ENCODE peak calls at places on chromosomes 4 and X, in seven cellular contexts. One of them, this sample, is unnamed.

GRCh38 chr4:109119852-109120251 is 182.6 kb downstream of the COL25A1 start:
- DNase-seq in HS-27A: no peak
- DNase-seq in activated CD4-positive, alpha-beta T cell treated with anti-CD3 and anti-CD28 coated beads, Interleukin-2, amount 50 U/mL, for 24 hours: no peak
- DNase-seq in GM23338: no peak
- DNase-seq in NCI-H1092 treated with DMSO at 0.1 percent for 48 hours: no peak
- DNase-seq in IMR-90: no peak
- DNase-seq in tibial artery: no peak
- DNase-seq in this sample: no peak

GRCh38 chr4:84606645-84607044 is 23.7 kb downstream of the CDS1 start:
- DNase-seq in NCI-H1092 treated with DMSO at 0.1 percent for 48 hours: no peak
- DNase-seq in HS-27A: no peak
- DNase-seq in IMR-90: no peak
- DNase-seq in activated CD4-positive, alpha-beta T cell treated with anti-CD3 and anti-CD28 coated beads, Interleukin-2, amount 50 U/mL, for 24 hours: no peak
- DNase-seq in GM23338: no peak
- DNase-seq in tibial artery: no peak
- DNase-seq in this sample: no peak

GRCh38 chrX:6813836-6814370 is 279.0 kb upstream of the VCX3A start:
- DNase-seq in IMR-90: no peak
- DNase-seq in NCI-H1092 treated with DMSO at 0.1 percent for 48 hours: no peak
- DNase-seq in tibial artery: no peak
- DNase-seq in activated CD4-positive, alpha-beta T cell treated with anti-CD3 and anti-CD28 coated beads, Interleukin-2, amount 50 U/mL, for 24 hours: no peak
- DNase-seq in HS-27A: no peak
- DNase-seq in GM23338: peak
- DNase-seq in this sample: no peak

GRCh38 chr4:66887061-66887460 is 658.2 kb downstream of the CENPC start:
- DNase-seq in HS-27A: no peak
- DNase-seq in GM23338: no peak
- DNase-seq in IMR-90: no peak
- DNase-seq in tibial artery: no peak
- DNase-seq in NCI-H1092 treated with DMSO at 0.1 percent for 48 hours: no peak
- DNase-seq in activated CD4-positive, alpha-beta T cell treated with anti-CD3 and anti-CD28 coated beads, Interleukin-2, amount 50 U/mL, for 24 hours: no peak
- DNase-seq in this sample: no peak

GRCh38 chrX:16433021-16433420 is 216.9 kb upstream of the S100G start:
- DNase-seq in activated CD4-positive, alpha-beta T cell treated with anti-CD3 and anti-CD28 coated beads, Interleukin-2, amount 50 U/mL, for 24 hours: no peak
- DNase-seq in NCI-H1092 treated with DMSO at 0.1 percent for 48 hours: no peak
- DNase-seq in GM23338: no peak
- DNase-seq in IMR-90: no peak
- DNase-seq in tibial artery: no peak
- DNase-seq in HS-27A: no peak
- DNase-seq in this sample: no peak

GRCh38 chrX:9858080-9858479 is 71.9 kb downstream of the SHROOM2 start:
- DNase-seq in NCI-H1092 treated with DMSO at 0.1 percent for 48 hours: no peak
- DNase-seq in HS-27A: no peak
- DNase-seq in activated CD4-positive, alpha-beta T cell treated with anti-CD3 and anti-CD28 coated beads, Interleukin-2, amount 50 U/mL, for 24 hours: no peak
- DNase-seq in tibial artery: no peak
- DNase-seq in GM23338: no peak
- DNase-seq in IMR-90: no peak
- DNase-seq in this sample: no peak

GRCh38 chrX:20487227-20487626 is 220.5 kb upstream of the RPS6KA3 start:
- DNase-seq in tibial artery: no peak
- DNase-seq in NCI-H1092 treated with DMSO at 0.1 percent for 48 hours: no peak
- DNase-seq in IMR-90: peak
- DNase-seq in GM23338: no peak
- DNase-seq in HS-27A: peak
- DNase-seq in activated CD4-positive, alpha-beta T cell treated with anti-CD3 and anti-CD28 coated beads, Interleukin-2, amount 50 U/mL, for 24 hours: no peak
- DNase-seq in this sample: no peak

GRCh38 chr4:132316738-132317137 is 832.4 kb upstream of the PCDH10 start:
- DNase-seq in NCI-H1092 treated with DMSO at 0.1 percent for 48 hours: no peak
- DNase-seq in GM23338: no peak
- DNase-seq in activated CD4-positive, alpha-beta T cell treated with anti-CD3 and anti-CD28 coated beads, Interleukin-2, amount 50 U/mL, for 24 hours: no peak
- DNase-seq in HS-27A: no peak
- DNase-seq in tibial artery: no peak
- DNase-seq in IMR-90: no peak
- DNase-seq in this sample: no peak

GRCh38 chr4:24055623-24056022 is 165.8 kb upstream of the PPARGC1A start:
- DNase-seq in tibial artery: no peak
- DNase-seq in HS-27A: no peak
- DNase-seq in GM23338: no peak
- DNase-seq in activated CD4-positive, alpha-beta T cell treated with anti-CD3 and anti-CD28 coated beads, Interleukin-2, amount 50 U/mL, for 24 hours: no peak
- DNase-seq in NCI-H1092 treated with DMSO at 0.1 percent for 48 hours: no peak
- DNase-seq in IMR-90: no peak
- DNase-seq in this sample: no peak

GRCh38 chr4:33837043-33837442 is 2407.3 kb downstream of the ARAP2 start:
- DNase-seq in tibial artery: no peak
- DNase-seq in GM23338: no peak
- DNase-seq in activated CD4-positive, alpha-beta T cell treated with anti-CD3 and anti-CD28 coated beads, Interleukin-2, amount 50 U/mL, for 24 hours: no peak
- DNase-seq in NCI-H1092 treated with DMSO at 0.1 percent for 48 hours: no peak
- DNase-seq in HS-27A: peak
- DNase-seq in IMR-90: peak
- DNase-seq in this sample: no peak

GRCh38 chr4:52670739-52671138 is 11.6 kb upstream of the USP46 start:
- DNase-seq in activated CD4-positive, alpha-beta T cell treated with anti-CD3 and anti-CD28 coated beads, Interleukin-2, amount 50 U/mL, for 24 hours: no peak
- DNase-seq in HS-27A: no peak
- DNase-seq in GM23338: no peak
- DNase-seq in IMR-90: no peak
- DNase-seq in NCI-H1092 treated with DMSO at 0.1 percent for 48 hours: no peak
- DNase-seq in tibial artery: no peak
- DNase-seq in this sample: no peak

GRCh38 chr4:6281436-6282144 is 11.9 kb downstream of the WFS1 start:
- DNase-seq in IMR-90: no peak
- DNase-seq in HS-27A: no peak
- DNase-seq in tibial artery: peak
- DNase-seq in GM23338: no peak
- DNase-seq in activated CD4-positive, alpha-beta T cell treated with anti-CD3 and anti-CD28 coated beads, Interleukin-2, amount 50 U/mL, for 24 hours: no peak
- DNase-seq in NCI-H1092 treated with DMSO at 0.1 percent for 48 hours: no peak
- DNase-seq in this sample: no peak

GRCh38 chrX:128653524-128653923 is 601.3 kb upstream of the ACTRT1 start:
- DNase-seq in GM23338: peak
- DNase-seq in tibial artery: no peak
- DNase-seq in IMR-90: no peak
- DNase-seq in activated CD4-positive, alpha-beta T cell treated with anti-CD3 and anti-CD28 coated beads, Interleukin-2, amount 50 U/mL, for 24 hours: no peak
- DNase-seq in NCI-H1092 treated with DMSO at 0.1 percent for 48 hours: no peak
- DNase-seq in HS-27A: no peak
- DNase-seq in this sample: no peak

GRCh38 chr4:74793757-74794340 is 474 bp downstream of the BTC start:
- DNase-seq in tibial artery: peak
- DNase-seq in GM23338: peak
- DNase-seq in NCI-H1092 treated with DMSO at 0.1 percent for 48 hours: peak
- DNase-seq in activated CD4-positive, alpha-beta T cell treated with anti-CD3 and anti-CD28 coated beads, Interleukin-2, amount 50 U/mL, for 24 hours: no peak
- DNase-seq in HS-27A: no peak
- DNase-seq in IMR-90: no peak
- DNase-seq in this sample: no peak

GRCh38 chr4:98794565-98795205 is 134.2 kb downstream of the EIF4E start:
- DNase-seq in IMR-90: peak
- DNase-seq in activated CD4-positive, alpha-beta T cell treated with anti-CD3 and anti-CD28 coated beads, Interleukin-2, amount 50 U/mL, for 24 hours: peak
- DNase-seq in GM23338: peak
- DNase-seq in NCI-H1092 treated with DMSO at 0.1 percent for 48 hours: no peak
- DNase-seq in tibial artery: no peak
- DNase-seq in HS-27A: no peak
- DNase-seq in this sample: no peak

GRCh38 chr4:161664740-161665139 is 499.1 kb downstream of the FSTL5 start:
- DNase-seq in tibial artery: no peak
- DNase-seq in NCI-H1092 treated with DMSO at 0.1 percent for 48 hours: no peak
- DNase-seq in IMR-90: no peak
- DNase-seq in HS-27A: no peak
- DNase-seq in GM23338: no peak
- DNase-seq in activated CD4-positive, alpha-beta T cell treated with anti-CD3 and anti-CD28 coated beads, Interleukin-2, amount 50 U/mL, for 24 hours: no peak
- DNase-seq in this sample: no peak

GRCh38 chrX:100643943-100644587 is at the start of gene SRPX2:
- DNase-seq in NCI-H1092 treated with DMSO at 0.1 percent for 48 hours: no peak
- DNase-seq in GM23338: no peak
- DNase-seq in IMR-90: peak
- DNase-seq in HS-27A: peak
- DNase-seq in activated CD4-positive, alpha-beta T cell treated with anti-CD3 and anti-CD28 coated beads, Interleukin-2, amount 50 U/mL, for 24 hours: no peak
- DNase-seq in tibial artery: peak
- DNase-seq in this sample: no peak